ENCODE peak calls at places on chromosome 16, in seven cellular contexts. R is A549, A is tibial nerve, E is ovary, O is transverse colon, F is H1, Z is K562. K is an unnamed sample. For H3K4me1, the result is how much of the 10 kb centered on the place peaks cover.

GRCh38 chr16:70574595-70575271 is 51.1 kb downstream of the SF3B3 start:
- DNase-seq in R (no peak), A (no peak), E (no peak), O (no peak), F (no peak), Z (no peak), K (no peak)

GRCh38 chr16:47687694-47688093 is 226.6 kb downstream of the PHKB start:
- DNase-seq in R (no peak), A (no peak), E (no peak), O (no peak), F (no peak), Z (no peak), K (no peak)

GRCh38 chr16:47320546-47321315 is 140.1 kb downstream of the ITFG1 start:
- DNase-seq in R (no peak), A (no peak), E (no peak), O (no peak), F (no peak), Z (no peak), K (no peak)

GRCh38 chr16:87457051-87457611 is 35.7 kb downstream of the ZCCHC14 start:
- DNase-seq in R (no peak), A (no peak), E (no peak), O (no peak), F (no peak), Z (no peak), K (no peak)

GRCh38 chr16:7132465-7132864 is 200.2 kb upstream of the RBFOX1 start:
- DNase-seq in R (no peak), A (no peak), E (no peak), O (no peak), F (no peak), Z (no peak), K (no peak)

GRCh38 chr16:69100046-69100765 is 5.2 kb upstream of the HAS3 start:
- DNase-seq in R (no peak), A (no peak), E (no peak), O (no peak), F (no peak), Z (no peak), K (no peak)

GRCh38 chr16:23905027-23905426 is 69.2 kb downstream of the PRKCB start:
- DNase-seq in R (peak), A (no peak), E (no peak), O (peak), F (no peak), Z (no peak), K (peak)

GRCh38 chr16:66511615-66512500 is 38.1 kb downstream of the TK2 start:
- DNase-seq in R (peak), A (no peak), E (peak), O (no peak), F (peak), Z (peak), K (peak)

GRCh38 chr16:49051626-49052025 is 230.0 kb downstream of the CBLN1 start:
- DNase-seq in R (no peak), A (no peak), E (no peak), O (no peak), F (no peak), Z (no peak), K (no peak)

GRCh38 chr16:70345840-70346239 is 863 bp upstream of the DDX19A start:
- DNase-seq in R (no peak), A (no peak), E (no peak), O (no peak), F (no peak), Z (no peak), K (no peak)

GRCh38 chr16:84281077-84281476 is 13.6 kb upstream of the WFDC1 start:
- DNase-seq in R (no peak), A (no peak), E (no peak), O (no peak), F (peak), Z (peak), K (no peak)

GRCh38 chr16:72568502-72568901 is 396.5 kb upstream of the PMFBP1 start:
- DNase-seq in R (no peak), A (no peak), E (no peak), O (no peak), F (no peak), Z (no peak), K (no peak)

GRCh38 chr16:48381201-48381600 is 4.0 kb downstream of the SIAH1 start:
- DNase-seq in R (no peak), A (no peak), E (no peak), O (no peak), F (no peak), Z (peak), K (no peak)

GRCh38 chr16:59993101-59993500 is 1259.0 kb upstream of the GOT2 start:
- DNase-seq in R (no peak), A (no peak), E (no peak), O (no peak), F (no peak), Z (peak), K (no peak)

GRCh38 chr16:57995721-57996405 is 4.6 kb downstream of the ZNF319 start:
- DNase-seq in R (no peak), A (no peak), E (no peak), O (no peak), F (no peak), Z (no peak), K (no peak)

GRCh38 chr16:84072014-84072413 is 29.4 kb upstream of the SLC38A8 start:
- DNase-seq in R (no peak), A (no peak), E (no peak), O (no peak), F (no peak), Z (no peak), K (no peak)

GRCh38 chr16:27273330-27273669 is 4.7 kb upstream of the NSMCE1 start:
- DNase-seq in R (no peak), A (no peak), E (no peak), O (no peak), F (no peak), Z (no peak), K (no peak)

GRCh38 chr16:72493681-72494415 is 321.9 kb upstream of the PMFBP1 start:
- DNase-seq in R (no peak), A (no peak), E (no peak), O (no peak), F (no peak), Z (no peak), K (no peak)

GRCh38 chr16:2278272-2278608 is 10.3 kb upstream of the RNPS1 start:
- DNase-seq in R (peak), A (no peak), E (no peak), O (no peak), F (no peak), Z (no peak), K (no peak)

GRCh38 chr16:11250091-11250785 is 5.8 kb downstream of the SOCS1 start:
- DNase-seq in R (no peak), A (no peak), E (no peak), O (no peak), F (peak), Z (no peak), K (no peak)

GRCh38 chr16:57045694-57046381 is 46.5 kb upstream of the CPNE2 start:
- DNase-seq in R (peak), A (peak), E (peak), O (peak), F (peak), Z (peak), K (peak)

GRCh38 chr16:2149630-2150417 is 1.4 kb downstream of the RAB26 start:
- DNase-seq in R (peak), A (no peak), E (no peak), O (no peak), F (peak), Z (peak), K (no peak)

DNA sequence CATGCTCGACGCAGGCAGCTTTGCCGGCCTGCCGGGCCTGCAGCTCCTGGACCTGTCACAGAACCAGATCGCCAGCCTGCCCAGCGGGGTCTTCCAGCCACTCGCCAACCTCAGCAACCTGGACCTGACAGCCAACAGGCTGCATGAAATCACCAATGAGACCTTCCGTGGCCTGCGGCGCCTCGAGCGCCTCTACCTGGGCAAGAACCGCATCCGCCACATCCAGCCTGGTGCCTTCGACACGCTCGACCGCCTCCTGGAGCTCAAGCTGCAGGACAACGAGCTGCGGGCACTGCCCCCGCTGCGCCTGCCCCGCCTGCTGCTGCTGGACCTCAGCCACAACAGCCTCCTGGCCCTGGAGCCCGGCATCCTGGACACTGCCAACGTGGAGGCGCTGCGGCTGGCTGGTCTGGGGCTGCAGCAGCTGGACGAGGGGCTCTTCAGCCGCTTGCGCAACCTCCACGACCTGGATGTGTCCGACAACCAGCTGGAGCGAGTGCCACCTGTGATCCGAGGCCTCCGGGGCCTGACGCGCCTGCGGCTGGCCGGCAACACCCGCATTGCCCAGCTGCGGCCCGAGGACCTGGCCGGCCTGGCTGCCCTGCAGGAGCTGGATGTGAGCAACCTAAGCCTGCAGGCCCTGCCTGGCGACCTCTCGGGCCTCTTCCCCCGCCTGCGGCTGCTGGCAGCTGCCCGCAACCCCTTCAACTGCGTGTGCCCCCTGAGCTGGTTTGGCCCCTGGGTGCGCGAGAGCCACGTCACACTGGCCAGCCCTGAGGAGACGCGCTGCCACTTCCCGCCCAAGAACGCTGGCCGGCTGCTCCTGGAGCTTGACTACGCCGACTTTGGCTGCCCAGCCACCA is 9.7 kb downstream of the VASN start:
- DNase-seq in R (no peak), A (no peak), E (no peak), O (no peak), F (no peak), Z (no peak), K (no peak)
- H3K4me1 ChIP-seq in R (under half), A (under half), E (under half), O (under half), F (under half), Z (under half), K (under half)

DNA sequence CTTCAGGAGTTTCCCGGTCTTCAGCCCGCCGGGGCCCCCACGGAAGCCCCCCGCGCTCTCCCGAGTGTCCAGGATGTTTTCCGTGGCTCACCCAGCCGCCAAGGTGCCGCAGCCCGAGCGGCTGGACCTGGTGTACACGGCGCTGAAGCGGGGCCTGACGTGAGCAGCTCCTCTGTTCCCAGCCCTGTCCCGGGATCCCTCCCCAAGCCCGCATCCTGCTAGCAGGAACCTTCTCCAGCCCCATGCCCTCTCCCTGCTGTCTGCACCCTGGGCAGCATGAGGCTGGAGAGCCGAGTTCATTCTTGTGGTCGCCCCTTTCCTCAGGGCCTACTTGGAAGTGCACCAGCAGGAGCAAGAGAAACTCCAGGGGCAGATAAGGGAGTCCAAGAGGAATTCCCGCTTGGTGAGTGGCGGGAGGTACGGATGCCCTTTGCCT is 10.1 kb downstream of the RIPOR1 start:
- DNase-seq in R (no peak), A (no peak), E (peak), O (no peak), F (peak), Z (no peak), K (peak)
- H3K27ac ChIP-seq in R (no peak), A (peak), E (peak), O (peak), F (no peak), Z (no peak), K (peak)

GRCh38 chr16:77408607-77409006 is 26.2 kb downstream of the ADAMTS18 start:
- DNase-seq in R (no peak), A (no peak), E (no peak), O (no peak), F (no peak), Z (no peak), K (no peak)
- TF ChIP-seq EP300 in R (no peak), A (no peak), E (no peak), O (no peak), F (no peak), Z (no peak), K (no peak)

GRCh38 chr16:31460582-31461002 is 1.3 kb downstream of the ARMC5 start:
- DNase-seq in R (no peak), A (no peak), E (no peak), O (no peak), F (no peak), Z (peak), K (peak)

GRCh38 chr16:31458835-31459721 is at the start of gene ARMC5:
- DNase-seq in R (peak), A (peak), E (peak), O (peak), F (peak), Z (peak), K (peak)

GRCh38 chr16:31459722-31460581 is 651 bp downstream of the ARMC5 start:
- DNase-seq in R (peak), A (peak), E (peak), O (peak), F (peak), Z (peak), K (peak)

GRCh38 chr16:31456988-31457360 is 2.3 kb upstream of the ARMC5 start:
- DNase-seq in R (no peak), A (no peak), E (no peak), O (no peak), F (no peak), Z (no peak), K (peak)

GRCh38 chr16:31458073-31458834 is 1.0 kb upstream of the ARMC5 start:
- DNase-seq in R (peak), A (no peak), E (peak), O (peak), F (peak), Z (peak), K (peak)
- H3K4me1 ChIP-seq in R (under half), A (under half), E (under half), O (under half), F (under half), Z (under half), K (half or more)